ENCODE peak calls at places on chromosomes 16 and 17, in five cellular contexts. G is sigmoid colon, F is GM12878, A is H1, S is esophagus muscularis mucosa. D is an unnamed sample.

GRCh38 chr17:58121925-58122324 is 26.3 kb upstream of the OR4D1 start:
- DNase-seq in S (no peak), F (no peak), G (no peak), A (no peak), D (no peak)

GRCh38 chr17:30176845-30177244 is 58.7 kb downstream of the SLC6A4 start:
- DNase-seq in A (no peak), G (no peak), S (no peak), F (no peak), D (no peak)

GRCh38 chr16:55955845-55956244 is 80.7 kb upstream of the CES5A start:
- DNase-seq in G (peak), A (no peak), S (peak), F (no peak), D (no peak)

GRCh38 chr17:11880714-11881113 is 116.6 kb downstream of the ZNF18 start:
- DNase-seq in A (no peak), F (no peak), G (no peak), S (no peak), D (no peak)

GRCh38 chr16:67857547-67858233 is 10.2 kb upstream of the CENPT start:
- DNase-seq in F (no peak), G (peak), A (no peak), S (no peak), D (peak)

GRCh38 chr17:65988451-65988850 is 203.5 kb downstream of the CEP112 start:
- DNase-seq in G (no peak), S (no peak), F (no peak), A (no peak), D (no peak)

GRCh38 chr17:80382446-80382845 is 32.5 kb upstream of the ENDOV start:
- DNase-seq in S (no peak), A (no peak), G (no peak), F (no peak), D (no peak)

GRCh38 chr17:12055889-12056288 is 35.2 kb downstream of the MAP2K4 start:
- DNase-seq in A (no peak), S (no peak), G (no peak), F (no peak), D (no peak)

GRCh38 chr16:86986136-86986535 is 331.1 kb downstream of the C16orf95 start:
- DNase-seq in A (no peak), S (no peak), G (no peak), F (no peak), D (no peak)

GRCh38 chr17:18246880-18247612 is 11.5 kb downstream of the FLII start:
- DNase-seq in F (no peak), A (peak), G (peak), S (no peak), D (no peak)

GRCh38 chr16:14140916-14141315 is 69.8 kb downstream of the MRTFB start:
- DNase-seq in G (no peak), S (no peak), A (no peak), F (no peak), D (no peak)

GRCh38 chr16:88340755-88341150 is 42.0 kb upstream of the ZNF469 start:
- DNase-seq in G (no peak), S (no peak), A (no peak), F (no peak), D (no peak)

GRCh38 chr17:66200685-66201092 is 8.8 kb upstream of the CEP112 start:
- DNase-seq in S (no peak), A (no peak), G (no peak), F (no peak), D (no peak)

GRCh38 chr16:29230671-29231091 is 175.8 kb downstream of the NPIPB11 start:
- DNase-seq in F (no peak), A (no peak), S (peak), G (no peak), D (no peak)

GRCh38 chr16:52469775-52470174 is 77.2 kb downstream of the TOX3 start:
- DNase-seq in S (no peak), G (no peak), A (no peak), F (no peak), D (no peak)

GRCh38 chr16:1975432-1976215 is 3.8 kb downstream of the TBL3 start:
- DNase-seq in A (no peak), S (no peak), F (no peak), G (no peak), D (no peak)

GRCh38 chr16:67170948-67171649 is 761 bp downstream of the NOL3 start:
- DNase-seq in G (no peak), F (no peak), A (no peak), S (no peak), D (no peak)

GRCh38 chr17:33137411-33137810 is 145.8 kb downstream of the SPACA3 start:
- DNase-seq in F (no peak), A (no peak), S (no peak), G (no peak), D (no peak)

GRCh38 chr16:86171329-86171728 is 272.4 kb downstream of the IRF8 start:
- DNase-seq in G (no peak), A (no peak), S (no peak), F (no peak), D (no peak)

GRCh38 chr17:8922923-8923322 is 42.6 kb downstream of the PIK3R5 start:
- DNase-seq in G (no peak), S (peak), A (no peak), F (no peak), D (no peak)

GRCh38 chr16:18932243-18932997 is 6.2 kb upstream of the SMG1 start:
- DNase-seq in F (no peak), A (no peak), S (no peak), G (no peak), D (no peak)

GRCh38 chr17:73901661-73902415 is 257.6 kb upstream of the SDK2 start:
- DNase-seq in A (no peak), G (no peak), S (no peak), F (no peak), D (peak)

GRCh38 chr16:83835972-83836566 is 28.3 kb downstream of the HSBP1 start:
- DNase-seq in G (no peak), A (no peak), F (no peak), S (no peak), D (no peak)

GRCh38 chr17:48728232-48729231 is at the start of gene HOXB13:
- DNase-seq in G (peak), A (no peak), F (no peak), S (no peak), D (no peak)

GRCh38 chr17:38560503-38561318 is 45.0 kb downstream of the SRCIN1 start:
- DNase-seq in A (no peak), S (no peak), G (no peak), F (no peak), D (no peak)

GRCh38 chr16:17465460-17465859 is 5.3 kb downstream of the XYLT1 start:
- DNase-seq in S (no peak), G (no peak), F (no peak), A (no peak), D (no peak)

GRCh38 chr17:55063857-55064485 is 95.4 kb downstream of the STXBP4 start:
- DNase-seq in F (no peak), G (no peak), S (no peak), A (no peak), D (no peak)

GRCh38 chr16:132120-132519 is 6.4 kb downstream of the NPRL3 start:
- DNase-seq in S (no peak), G (no peak), A (no peak), F (no peak), D (no peak)

GRCh38 chr16:83581082-83581481 is 226.7 kb upstream of the HSBP1 start:
- DNase-seq in G (no peak), F (no peak), S (no peak), A (no peak), D (no peak)

GRCh38 chr16:84548508-84548907 is 44.0 kb upstream of the MEAK7 start:
- DNase-seq in F (no peak), G (no peak), A (no peak), S (no peak), D (no peak)

GRCh38 chr17:48882272-48882671 is 10.3 kb upstream of the ATP5MC1 start:
- DNase-seq in F (no peak), S (no peak), G (no peak), A (no peak), D (no peak)

GRCh38 chr17:67289174-67289876 is 44.3 kb upstream of the HELZ start:
- DNase-seq in A (no peak), S (peak), F (no peak), G (peak), D (no peak)

DNA sequence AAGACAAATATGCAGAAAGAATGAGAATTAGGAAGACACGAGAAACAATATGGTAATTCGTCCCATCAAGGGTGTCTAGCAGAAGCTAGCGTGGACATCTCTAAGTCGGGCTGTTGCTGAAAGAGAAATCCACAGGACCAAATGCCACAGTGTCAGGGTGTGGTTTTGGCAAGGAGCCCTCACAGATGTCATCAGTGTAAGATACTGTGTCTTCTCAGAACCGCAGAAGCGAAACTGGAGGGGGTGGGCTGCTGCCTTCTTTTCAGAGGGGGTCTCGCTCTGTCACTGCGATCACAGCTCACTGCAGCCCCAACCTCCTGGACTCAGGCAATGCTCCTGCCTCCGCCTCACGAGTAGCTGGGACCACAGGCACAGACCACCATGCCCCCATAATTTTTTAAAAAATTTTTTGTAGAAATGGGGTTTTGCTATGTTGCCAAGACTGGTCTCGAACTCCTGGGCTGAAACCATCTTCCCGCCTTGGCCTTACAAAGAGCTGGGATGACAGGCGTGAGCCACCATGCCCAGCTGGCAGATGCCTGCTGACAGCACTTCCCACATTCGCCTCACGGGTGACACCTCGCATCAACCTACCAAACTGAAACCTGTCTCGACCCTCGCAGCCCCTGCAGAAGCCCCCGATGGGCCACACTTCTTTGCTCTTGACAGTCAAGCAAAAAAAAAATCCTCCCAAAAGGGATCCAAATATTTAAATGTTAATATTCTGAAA is 26.2 kb downstream of the TRAP1 start:
- DNase-seq in F (no peak), G (no peak), S (no peak), A (no peak), D (no peak)
- H3K4me3 ChIP-seq in F (no peak), G (peak), S (peak), A (no peak), D (peak)

DNA sequence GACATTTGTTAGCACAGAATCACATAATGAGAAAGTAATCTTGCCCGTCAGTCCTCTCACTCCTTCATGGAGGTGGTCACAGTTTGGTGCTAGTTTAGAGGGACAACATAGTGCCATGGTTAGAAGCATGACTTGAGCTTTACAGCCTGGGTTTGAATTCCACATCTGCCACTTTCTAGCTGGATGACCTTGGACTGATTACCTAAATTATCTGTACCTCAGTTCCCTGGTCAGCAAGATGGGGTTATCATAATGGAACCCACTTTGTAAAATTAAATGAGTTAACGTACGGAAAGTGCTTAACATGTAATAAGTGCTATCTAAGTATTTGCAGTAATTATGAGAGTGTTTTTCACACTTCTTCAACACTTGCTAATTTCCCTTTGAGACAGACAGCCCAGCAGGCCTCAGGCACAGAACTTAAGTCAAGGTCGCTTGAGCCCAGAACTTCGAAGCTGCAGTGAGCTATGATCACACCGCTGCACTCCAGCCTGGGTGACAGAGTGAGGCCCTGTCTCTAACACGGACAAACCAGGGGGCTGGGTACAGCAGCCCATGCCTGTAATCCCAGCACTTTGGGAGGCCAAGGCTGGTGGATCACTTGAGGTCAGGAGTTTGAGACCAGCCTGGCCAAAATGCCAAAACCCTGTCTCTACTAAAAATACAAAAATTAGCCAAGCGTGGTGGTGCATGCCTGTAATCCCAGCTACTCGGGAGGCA is 7.1 kb downstream of the VWA3A start:
- DNase-seq in G (no peak), A (no peak), S (peak), F (no peak), D (no peak)
- TF ChIP-seq CTCF in G (no peak), A (no peak), S (no peak), F (no peak), D (no peak)

GRCh38 chr17:81616877-81617276 is 20.0 kb downstream of the NPLOC4 start:
- DNase-seq in S (no peak), A (no peak), G (no peak), F (no peak), D (no peak)

GRCh38 chr17:81621494-81622230 is 15.2 kb downstream of the NPLOC4 start:
- DNase-seq in F (no peak), G (no peak), A (no peak), S (no peak), D (no peak)
- TF ChIP-seq POLR2AphosphoS5 in F (no peak), G (no peak), A (no peak), S (no peak), D (no peak)

DNA sequence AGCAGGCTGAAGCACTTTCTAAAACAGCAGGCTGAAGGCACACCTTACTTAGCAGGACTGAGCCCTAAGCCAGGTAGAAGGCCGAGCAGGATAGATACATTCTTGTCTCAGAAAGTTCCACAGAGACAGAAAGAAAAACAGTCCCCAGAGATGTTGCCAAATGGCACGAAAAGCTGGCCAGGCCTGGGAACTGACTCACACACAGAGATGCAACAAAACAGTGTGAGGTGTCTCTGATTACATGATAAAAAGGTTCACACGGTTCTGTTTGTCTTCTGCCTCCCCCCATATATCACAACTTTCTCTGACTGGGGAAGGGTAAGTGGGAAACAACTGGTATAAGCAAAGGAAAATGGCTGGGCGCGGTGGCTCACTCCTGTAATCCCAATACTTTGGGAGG is 1.7 kb downstream of the WBP2 start:
- DNase-seq in F (no peak), A (no peak), G (peak), S (no peak), D (no peak)
- H3K4me3 ChIP-seq in F (no peak), A (no peak), G (no peak), S (peak), D (peak)

DNA sequence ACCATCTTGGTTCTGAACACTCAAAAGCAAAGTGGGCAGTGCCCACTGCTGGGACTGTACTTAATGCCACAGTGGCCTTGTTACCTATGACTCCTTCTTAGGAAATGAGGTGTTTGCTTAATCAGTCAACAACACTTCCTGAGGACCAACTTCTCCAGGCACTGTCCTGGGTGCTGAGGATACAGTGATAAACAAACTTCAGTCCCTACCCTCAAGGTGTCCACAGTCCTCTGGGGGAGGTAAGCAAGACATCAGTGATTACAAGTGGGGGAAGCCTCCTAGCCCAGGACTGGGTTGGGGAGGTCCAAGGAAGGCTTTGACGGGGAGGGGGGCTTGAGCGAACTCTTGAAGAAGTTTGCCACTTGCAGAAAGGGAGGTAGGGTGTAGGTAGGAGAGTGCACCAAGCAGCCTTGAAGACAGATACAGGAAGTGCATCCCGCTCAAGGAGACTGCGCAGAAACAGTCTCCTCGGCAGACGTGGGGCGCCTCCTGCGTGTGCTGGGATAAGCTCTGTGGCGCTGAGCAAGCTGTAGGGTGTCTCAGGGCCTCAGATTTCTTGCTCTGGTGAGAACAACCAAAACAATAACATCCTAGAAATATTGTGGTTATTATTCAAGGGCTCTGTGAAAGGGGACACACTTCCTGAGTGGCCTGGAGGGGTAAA is 2.6 kb upstream of the ABCC3 start:
- DNase-seq in F (no peak), S (no peak), A (no peak), G (no peak), D (no peak)
- TF ChIP-seq CTCF in F (no peak), S (no peak), A (no peak), G (no peak), D (no peak)

DNA sequence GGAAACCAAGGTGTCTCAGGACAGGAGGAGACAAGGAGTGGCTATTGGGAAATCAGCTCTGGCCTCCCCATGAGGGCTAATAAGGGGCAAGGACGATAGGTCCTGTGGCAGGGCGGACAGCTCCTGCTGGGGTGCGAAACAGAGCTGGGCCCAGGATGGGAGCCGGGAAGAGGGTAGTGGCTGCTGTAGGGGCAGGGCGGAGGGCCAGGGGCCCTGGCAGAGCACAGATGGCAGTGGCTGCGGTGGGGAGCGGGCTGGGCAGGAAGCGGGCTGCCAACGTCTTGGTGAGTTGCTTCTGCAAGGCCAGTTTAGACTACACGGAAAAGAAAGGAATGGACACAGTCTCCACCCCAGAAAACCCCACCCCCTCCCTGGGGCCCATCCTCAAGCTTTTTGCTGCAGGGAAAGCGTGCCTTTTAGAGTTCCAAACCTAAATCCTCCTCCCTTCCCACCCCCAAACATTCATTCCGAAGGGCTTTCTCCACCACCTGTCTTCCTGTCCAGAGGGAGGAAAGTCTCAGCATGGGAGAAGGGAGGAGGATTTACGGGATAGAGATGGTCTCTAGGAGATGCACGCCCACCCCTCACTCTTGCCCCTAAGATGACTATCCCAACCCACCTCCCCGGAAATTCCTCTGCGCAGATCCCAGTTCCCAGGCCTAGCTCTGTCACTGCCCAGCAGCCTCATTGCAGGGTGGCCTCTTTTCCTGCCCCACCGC is 7.1 kb downstream of the NKIRAS2 start:
- DNase-seq in G (no peak), S (no peak), F (no peak), A (no peak), D (no peak)
- TF ChIP-seq POLR2AphosphoS5 in G (no peak), S (no peak), F (no peak), A (no peak), D (no peak)

DNA sequence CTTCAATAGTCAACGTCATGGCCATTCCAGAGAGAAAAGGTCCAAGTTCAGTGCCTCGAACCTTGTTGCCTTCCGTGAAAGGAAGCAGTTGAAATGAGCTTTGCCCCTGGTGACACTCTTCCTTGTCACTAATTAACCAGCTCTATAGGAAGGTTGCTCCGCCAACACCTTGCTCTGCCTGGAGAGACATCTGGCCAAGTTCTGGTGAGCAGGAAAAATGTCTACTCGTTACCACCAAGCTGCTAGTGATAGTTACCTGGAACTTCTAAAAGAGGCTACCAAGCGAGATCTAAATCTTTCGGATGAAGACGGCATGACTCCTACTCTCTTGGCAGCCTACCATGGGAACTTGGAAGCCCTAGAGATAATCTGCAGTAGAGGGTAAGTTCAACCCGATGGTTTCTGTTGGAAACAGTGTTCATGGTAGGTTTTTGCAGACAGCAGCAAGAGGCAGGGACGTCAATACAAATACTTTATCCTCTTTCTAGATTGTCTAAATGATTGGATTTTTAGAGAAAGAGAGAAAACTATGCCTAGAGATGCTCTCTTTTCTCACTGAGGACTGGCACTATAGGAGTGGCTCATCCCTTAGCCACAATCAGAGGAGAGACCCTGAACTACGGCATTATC is at the start of gene ANKS4B:
- DNase-seq in A (no peak), F (no peak), G (no peak), S (no peak), D (no peak)
- H3K4me3 ChIP-seq in A (no peak), F (no peak), G (no peak), S (no peak), D (no peak)

GRCh38 chr17:13647551-13647950 is 45.8 kb upstream of the HS3ST3A1 start:
- DNase-seq in G (no peak), A (no peak), S (no peak), F (no peak), D (no peak)
- TF ChIP-seq CTCF in G (no peak), A (no peak), S (no peak), F (no peak), D (no peak)